ENCODE peak calls at places on chromosomes 12 and 14, in four cellular contexts. F, K, B and G are unnamed samples.
A peak's percentile ranks its signal among the peaks of the same experiment; 100 is the strongest.

GRCh38 chr14:64760146-64760755 is 56.0 kb downstream of the PLEKHG3 start:
- DNase-seq in B (peak; percentile 82), F (peak; percentile 55), K (no peak), G (peak; percentile 92)

GRCh38 chr12:93886533-93887511 is 209.6 kb downstream of the CRADD start:
- DNase-seq in F (no peak), B (no peak), K (no peak), G (peak; percentile 32)

GRCh38 chr12:86727151-86727550 is 471.0 kb upstream of the MGAT4C start:
- DNase-seq in K (no peak), F (no peak), B (no peak), G (peak; percentile 39)

GRCh38 chr12:107570721-107571120 is 114.9 kb upstream of the PWP1 start:
- DNase-seq in B (peak; percentile 21), F (no peak), K (no peak), G (no peak)

GRCh38 chr14:74476107-74476506 is 17.0 kb downstream of the NPC2 start:
- DNase-seq in K (no peak), B (no peak), F (no peak), G (no peak)

GRCh38 chr12:31959701-31960391 is 631 bp downstream of the RESF1 start:
- DNase-seq in F (peak; percentile 53), K (peak; percentile 60), B (peak; percentile 73), G (peak; percentile 30)

GRCh38 chr12:93244514-93245077 is 133.1 kb upstream of the NUDT4 start:
- DNase-seq in B (no peak), F (no peak), K (no peak), G (no peak)

GRCh38 chr14:76784881-76785280 is 23.6 kb downstream of the VASH1 start:
- DNase-seq in K (peak; percentile 88), B (peak; percentile 64), F (peak; percentile 17), G (peak; percentile 97)

GRCh38 chr14:26775765-26776577 is 178.1 kb upstream of the NOVA1 start:
- DNase-seq in K (no peak), F (no peak), B (no peak), G (peak; percentile 36)

GRCh38 chr14:67187210-67187609 is 2.0 kb upstream of the GARIN2 start:
- DNase-seq in B (no peak), K (no peak), F (no peak), G (peak; percentile 95)

GRCh38 chr14:20681348-20682126 is 2.8 kb upstream of the RNASE4 start:
- DNase-seq in B (peak; percentile 88), F (peak; percentile 67), K (peak; percentile 84), G (peak; percentile 38)

GRCh38 chr12:113183030-113183589 is 2.2 kb downstream of the DDX54 start:
- DNase-seq in F (no peak), B (no peak), K (no peak), G (no peak)

GRCh38 chr12:7937867-7938506 is 2.0 kb upstream of the SLC2A3 start:
- DNase-seq in F (no peak), B (no peak), K (no peak), G (peak; percentile 79)

GRCh38 chr12:1518763-1519516 is 75.4 kb downstream of the FBXL14 start:
- DNase-seq in K (no peak), B (no peak), F (no peak), G (peak; percentile 86)

GRCh38 chr14:24145700-24146621 is at the start of gene PSME2:
- DNase-seq in F (no peak), B (no peak), K (no peak), G (no peak)

GRCh38 chr14:100286484-100287191 is 19.6 kb downstream of the SLC25A29 start:
- DNase-seq in F (no peak), B (no peak), K (no peak), G (no peak)

GRCh38 chr14:92615451-92615850 is 101.9 kb downstream of the RIN3 start:
- DNase-seq in F (peak; percentile 64), K (no peak), B (no peak), G (no peak)

GRCh38 chr14:39374846-39375245 is 57.4 kb downstream of the FBXO33 start:
- DNase-seq in K (no peak), B (no peak), F (no peak), G (no peak)

GRCh38 chr14:89415139-89415538 is 1.9 kb downstream of the FOXN3 start:
- DNase-seq in B (no peak), F (no peak), K (no peak), G (no peak)

GRCh38 chr14:79548836-79549235 is 662.5 kb downstream of the DIO2 start:
- DNase-seq in K (no peak), B (no peak), F (no peak), G (no peak)

GRCh38 chr12:122895757-122896636 is at the start of gene VPS37B:
- DNase-seq in B (peak; percentile 84), K (peak; percentile 64), F (peak; percentile 85), G (peak; percentile 85)

GRCh38 chr12:45284096-45284901 is 68.4 kb downstream of the ANO6 start:
- DNase-seq in B (no peak), K (no peak), F (no peak), G (peak; percentile 50)

GRCh38 chr12:124399622-124400021 is 104.7 kb downstream of the RFLNA start:
- DNase-seq in F (no peak), K (no peak), B (peak; percentile 64), G (no peak)

GRCh38 chr12:76113800-76114757 is 29.6 kb upstream of the NAP1L1 start:
- DNase-seq in F (no peak), B (no peak), K (no peak), G (no peak)

GRCh38 chr14:72679106-72679505 is 214.8 kb downstream of the DPF3 start:
- DNase-seq in F (no peak), K (no peak), B (no peak), G (no peak)

GRCh38 chr12:15443611-15444010 is 121.3 kb downstream of the PTPRO start:
- DNase-seq in F (no peak), B (no peak), K (no peak), G (no peak)

GRCh38 chr14:82757775-82758174 is 1224.1 kb upstream of the SEL1L start:
- DNase-seq in F (no peak), K (no peak), B (no peak), G (no peak)

GRCh38 chr14:75088566-75089373 is 19.3 kb downstream of the ZC2HC1C start:
- DNase-seq in B (peak; percentile 72), F (no peak), K (peak; percentile 51), G (peak; percentile 87)